ENCODE peak calls at places on chromosome 5, in seven cellular contexts. D, N, W, B, A, R and Y are unnamed samples.
A peak's percentile ranks its signal among the peaks of the same experiment; 100 is the strongest.

GRCh38 chr5:160685695-160686094 is 166.3 kb downstream of the ATP10B start:
- DNase-seq in A (no peak), R (no peak), B (no peak), D (no peak), W (no peak), N (no peak), Y (no peak)

GRCh38 chr5:1167728-1168709 is 33.4 kb upstream of the SLC6A19 start:
- DNase-seq in R (peak; percentile 79), W (peak; percentile 80), N (peak; percentile 61), A (peak; percentile 75), B (peak; percentile 69), D (no peak), Y (peak; percentile 73)

GRCh38 chr5:145937432-145938250 is 1.3 kb downstream of the SH3RF2 start:
- DNase-seq in N (peak; percentile 51), R (peak; percentile 60), B (no peak), A (peak; percentile 65), W (no peak), D (peak; percentile 81), Y (no peak)

GRCh38 chr5:132253008-132253441 is 4.5 kb upstream of the PDLIM4 start:
- DNase-seq in W (no peak), N (no peak), B (no peak), R (no peak), A (no peak), D (peak; percentile 80), Y (peak; percentile 1)

GRCh38 chr5:138701678-138702077 is 51.5 kb upstream of the CTNNA1 start:
- DNase-seq in W (no peak), D (no peak), R (no peak), A (no peak), B (no peak), N (no peak), Y (no peak)

GRCh38 chr5:120463026-120463770 is 902 bp upstream of the PRR16 start:
- DNase-seq in R (no peak), N (no peak), A (no peak), W (no peak), B (no peak), D (no peak), Y (no peak)

GRCh38 chr5:36242534-36243144 is 914 bp upstream of the NADK2 start:
- DNase-seq in D (peak; percentile 87), R (peak; percentile 27), A (no peak), N (no peak), W (no peak), B (no peak), Y (peak; percentile 19)

GRCh38 chr5:140855772-140856674 is at the start of gene PCDHA10:
- DNase-seq in R (no peak), W (no peak), B (no peak), D (no peak), N (no peak), A (no peak), Y (no peak)

GRCh38 chr5:38725419-38725865 is 120.4 kb upstream of the OSMR start:
- DNase-seq in R (no peak), N (no peak), B (no peak), A (no peak), W (no peak), D (no peak), Y (no peak)

GRCh38 chr5:127602481-127602880 is 46.4 kb upstream of the CTXN3 start:
- DNase-seq in B (no peak), D (no peak), R (no peak), N (no peak), W (no peak), A (no peak), Y (no peak)

GRCh38 chr5:139458580-139459407 is 3.7 kb downstream of the ECSCR start:
- DNase-seq in R (no peak), A (no peak), W (no peak), D (no peak), N (peak; percentile 88), B (no peak), Y (no peak)

GRCh38 chr5:19258686-19259085 is 729.3 kb downstream of the CDH18 start:
- DNase-seq in W (no peak), B (no peak), D (no peak), R (no peak), A (no peak), N (no peak), Y (no peak)

GRCh38 chr5:84290161-84290560 is 94.5 kb downstream of the EDIL3 start:
- DNase-seq in N (no peak), A (no peak), B (no peak), R (no peak), W (no peak), D (no peak), Y (no peak)

GRCh38 chr5:112419596-112420110 is 576 bp upstream of the EPB41L4A start:
- DNase-seq in A (peak; percentile 65), W (peak; percentile 86), R (peak; percentile 87), D (no peak), N (no peak), B (peak; percentile 43), Y (peak; percentile 74)

GRCh38 chr5:28523887-28524637 is 1485.7 kb upstream of the CDH9 start:
- DNase-seq in W (no peak), N (peak; percentile 53), B (no peak), R (no peak), D (no peak), A (no peak), Y (no peak)

GRCh38 chr5:80153586-80154126 is 102.2 kb downstream of the SERINC5 start:
- DNase-seq in A (peak; percentile 66), W (no peak), D (no peak), B (no peak), N (no peak), R (no peak), Y (no peak)

GRCh38 chr5:80150731-80151130 is 105.1 kb downstream of the SERINC5 start:
- DNase-seq in D (no peak), A (no peak), R (no peak), W (no peak), N (no peak), B (no peak), Y (no peak)

GRCh38 chr5:80152778-80153177 is 103.1 kb downstream of the SERINC5 start:
- DNase-seq in N (no peak), A (no peak), R (no peak), B (no peak), W (no peak), D (no peak), Y (no peak)

GRCh38 chr5:80149161-80149609 is 106.7 kb downstream of the SERINC5 start:
- DNase-seq in R (no peak), D (peak; percentile 54), A (no peak), W (no peak), N (no peak), B (no peak), Y (no peak)

DNA sequence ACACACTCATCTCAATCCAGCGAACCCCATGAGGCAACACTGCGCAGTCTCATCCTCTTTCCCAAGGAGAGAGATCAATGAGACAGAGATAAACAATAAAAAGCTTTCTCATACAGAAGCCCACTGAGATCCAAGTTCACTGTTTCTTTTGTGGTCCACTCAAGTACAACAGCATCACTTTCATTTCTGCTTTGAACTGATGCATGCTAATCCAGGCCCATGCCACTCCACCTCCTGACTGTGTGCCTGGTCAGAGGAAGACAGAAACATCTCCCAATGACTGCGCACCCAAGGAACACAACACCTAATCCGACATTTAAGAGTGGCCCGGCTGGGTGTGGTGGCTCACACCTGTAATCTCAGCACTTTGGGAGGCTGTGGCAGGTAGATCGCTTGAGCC is 104.0 kb downstream of the SERINC5 start:
- DNase-seq in B (no peak), N (no peak), W (no peak), R (no peak), D (no peak), A (no peak), Y (no peak)
- H3K4me1 ChIP-seq in B (no peaks in the 10 kb centered on the region), N (peaks cover 3% of the 10 kb centered on the region), W (no peaks in the 10 kb centered on the region), R (no peaks in the 10 kb centered on the region), D (no peaks in the 10 kb centered on the region), A (peaks cover 4% of the 10 kb centered on the region), Y (peaks cover 10% of the 10 kb centered on the region)

DNA sequence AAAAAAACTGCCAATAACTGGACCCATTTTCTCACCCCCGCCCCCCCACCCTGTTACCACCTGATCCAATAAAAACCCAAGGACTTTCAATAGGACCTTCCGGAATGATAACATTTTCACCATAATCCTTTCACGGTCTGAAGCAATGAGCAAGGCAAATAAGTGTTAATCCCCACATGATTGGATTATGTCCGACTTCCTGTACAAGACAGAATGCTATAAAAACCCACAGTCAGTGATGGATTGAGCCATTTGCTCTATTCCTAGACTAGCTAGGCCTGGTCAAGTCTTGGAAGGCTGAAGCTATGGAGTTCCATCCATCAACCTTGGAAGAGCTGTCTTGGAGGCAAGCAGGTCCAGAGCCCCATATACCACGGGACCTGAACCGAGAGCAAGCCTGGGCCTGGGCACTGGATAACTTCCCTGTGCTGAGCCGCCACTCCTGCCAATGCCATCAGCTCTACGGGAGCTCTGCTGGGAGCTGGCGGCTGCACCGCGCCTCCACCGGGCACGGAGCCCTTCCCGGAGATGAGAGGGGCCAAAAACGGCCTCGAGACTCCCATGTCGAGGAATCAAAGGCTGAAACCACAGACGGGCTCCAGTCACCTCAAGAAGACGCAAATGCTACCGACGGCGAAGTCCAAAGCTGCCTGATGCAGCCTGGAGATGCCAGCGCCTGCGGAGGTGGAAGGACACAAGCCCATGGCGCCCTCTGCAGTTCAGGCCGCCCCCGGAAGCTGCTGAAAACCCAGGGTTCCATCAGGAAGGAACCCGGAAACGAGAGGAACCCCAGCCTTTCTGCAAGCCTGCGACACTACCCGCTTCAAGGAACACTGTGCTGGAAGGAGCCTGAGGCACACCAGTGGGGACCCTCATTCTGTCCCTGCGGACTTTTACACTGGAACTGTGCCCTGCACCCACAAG is 69.2 kb downstream of the ANXA2R start:
- DNase-seq in D (no peak), A (no peak), B (no peak), N (no peak), R (no peak), W (peak; percentile 71), Y (peak; percentile 29)
- TF ChIP-seq CTCF in D (no peak), A (no peak), B (no peak), N (peak; percentile 11), R (no peak), W (no peak), Y (peak; percentile 24)

DNA sequence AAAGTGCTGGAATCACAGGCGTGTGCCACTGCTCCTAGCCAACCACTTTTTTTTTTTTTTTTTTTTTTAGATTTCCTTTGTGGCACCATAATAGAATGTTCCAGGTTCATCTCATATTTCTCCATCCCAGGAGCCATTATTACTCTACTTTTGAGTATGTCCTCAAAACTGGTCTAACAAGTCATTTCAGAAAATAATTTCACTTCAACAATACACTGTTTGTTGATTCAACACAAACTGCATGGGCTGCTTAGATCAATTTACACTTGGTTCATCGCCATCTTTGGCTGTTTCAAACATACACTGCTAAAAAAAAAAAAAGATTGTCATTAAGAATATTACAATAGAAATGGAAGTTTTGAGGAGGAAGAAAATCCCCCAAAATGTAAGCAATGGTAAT is 57.9 kb downstream of the CSNK1A1 start:
- DNase-seq in D (no peak), B (no peak), N (no peak), W (no peak), R (no peak), A (no peak), Y (no peak)
- H3K4me1 ChIP-seq in D (peaks cover 30% of the 10 kb centered on the region), B (peaks cover 20% of the 10 kb centered on the region), N (peaks cover 12% of the 10 kb centered on the region), W (peaks cover 4% of the 10 kb centered on the region), R (peaks cover 8% of the 10 kb centered on the region), A (peaks cover 3% of the 10 kb centered on the region), Y (peaks cover 27% of the 10 kb centered on the region)

DNA sequence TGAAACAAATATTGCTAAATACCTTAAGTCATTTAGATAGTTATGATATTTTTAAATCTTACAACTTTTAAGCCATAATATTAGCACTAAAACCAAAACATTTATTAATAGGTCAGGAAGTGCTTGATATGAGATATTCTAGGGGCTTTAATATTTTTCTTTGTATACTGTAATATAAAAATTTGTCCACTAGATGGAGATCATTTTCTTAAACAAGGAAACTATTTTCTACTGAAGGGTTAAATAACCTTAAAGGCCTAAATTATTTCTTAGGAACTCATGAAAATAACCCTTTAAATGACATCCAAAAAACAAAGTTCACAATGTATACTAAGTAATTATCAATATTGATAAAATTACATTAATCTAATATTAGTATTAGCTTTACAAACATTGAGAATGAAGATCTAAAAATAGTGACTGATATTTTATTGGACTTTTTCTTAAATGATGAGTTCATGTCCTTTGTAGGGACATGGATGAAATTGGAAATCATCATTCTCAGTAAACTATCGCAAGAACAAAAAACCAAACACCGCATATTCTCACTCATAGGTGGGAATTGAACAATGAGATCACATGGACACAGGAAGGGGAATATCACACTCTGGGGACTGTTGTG is 635.7 kb downstream of the RAB3C start:
- DNase-seq in N (peak; percentile 3), B (no peak), R (no peak), D (no peak), W (no peak), A (no peak), Y (no peak)
- TF ChIP-seq CTCF in N (peak; percentile 35), B (peak; percentile 18), R (peak; percentile 23), D (peak; percentile 20), W (peak; percentile 35), A (no peak), Y (peak; percentile 52)